ENCODE peak calls at places on chromosomes 13 and 19, in seven cellular contexts. Z, L, Y, G, K, D and T are unnamed samples.
A peak's percentile ranks its signal among the peaks of the same experiment; 100 is the strongest.

GRCh38 chr19:45477713-45478453 is 10.1 kb downstream of the FOSB start:
- DNase-seq in Z (no peak), L (no peak), Y (peak; percentile 64), G (no peak), K (no peak), D (peak; percentile 66), T (no peak)

GRCh38 chr19:29724102-29724641 is 9.1 kb upstream of the C19orf12 start:
- DNase-seq in Z (no peak), L (no peak), Y (peak; percentile 71), G (no peak), K (no peak), D (no peak), T (no peak)

GRCh38 chr13:33080962-33081655 is 64.9 kb downstream of the KL start:
- DNase-seq in Z (no peak), L (no peak), Y (no peak), G (no peak), K (no peak), D (no peak), T (no peak)

GRCh38 chr13:94327318-94327717 is 152.2 kb downstream of the DCT start:
- DNase-seq in Z (no peak), L (no peak), Y (no peak), G (no peak), K (no peak), D (no peak), T (no peak)

GRCh38 chr13:107322228-107322627 is 754.3 kb upstream of the ARGLU1 start:
- DNase-seq in Z (no peak), L (no peak), Y (no peak), G (no peak), K (no peak), D (peak; percentile 22), T (no peak)

GRCh38 chr19:50331187-50332013 is 2.2 kb upstream of the KCNC3 start:
- DNase-seq in Z (no peak), L (no peak), Y (peak; percentile 64), G (no peak), K (no peak), D (no peak), T (no peak)

GRCh38 chr19:44624840-44625354 is 11.5 kb downstream of the IGSF23 start:
- DNase-seq in Z (no peak), L (no peak), Y (no peak), G (no peak), K (no peak), D (no peak), T (no peak)

GRCh38 chr13:113466321-113466836 is 13.1 kb upstream of the ADPRHL1 start:
- DNase-seq in Z (no peak), L (no peak), Y (no peak), G (no peak), K (no peak), D (no peak), T (no peak)

GRCh38 chr19:6717441-6717971 is 2.9 kb downstream of the C3 start:
- DNase-seq in Z (no peak), L (no peak), Y (no peak), G (no peak), K (no peak), D (no peak), T (no peak)

GRCh38 chr13:105997436-105998232 is 537.8 kb downstream of the EFNB2 start:
- DNase-seq in Z (no peak), L (no peak), Y (no peak), G (no peak), K (no peak), D (no peak), T (no peak)

GRCh38 chr19:41565384-41565730 is 10.6 kb upstream of the CEACAM21 start:
- DNase-seq in Z (no peak), L (no peak), Y (no peak), G (no peak), K (no peak), D (no peak), T (no peak)

GRCh38 chr13:54486421-54487166 is 1458.0 kb downstream of the OLFM4 start:
- DNase-seq in Z (no peak), L (no peak), Y (no peak), G (no peak), K (no peak), D (no peak), T (no peak)

GRCh38 chr19:32168606-32169005 is 176.8 kb upstream of the ZNF507 start:
- DNase-seq in Z (no peak), L (no peak), Y (no peak), G (peak; percentile 31), K (no peak), D (no peak), T (no peak)

DNA sequence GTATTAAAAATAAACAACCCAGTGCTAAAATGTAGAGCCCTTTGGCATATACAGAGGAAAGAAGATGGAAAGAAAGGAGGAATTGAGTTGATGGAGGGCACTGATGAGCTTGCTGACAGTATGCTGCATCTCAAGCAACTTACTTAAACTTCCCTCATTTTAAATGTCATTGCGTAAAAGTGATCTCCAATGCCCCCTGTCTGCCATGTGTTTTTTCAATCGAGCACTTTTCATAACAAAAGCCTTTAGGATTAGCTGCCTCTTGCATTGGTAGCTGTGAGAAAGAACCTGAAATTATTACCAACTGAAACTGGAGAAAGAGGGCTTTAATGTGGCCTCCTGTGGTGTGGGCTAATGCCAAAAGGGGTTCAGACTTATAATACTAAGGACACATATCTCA is 541.6 kb downstream of the SUCLA2 start:
- DNase-seq in Z (no peak), L (no peak), Y (peak; percentile 38), G (no peak), K (no peak), D (no peak), T (no peak)
- TF ChIP-seq CTCF in Z (no peak), L (no peak), Y (peak; percentile 44), G (peak; percentile 58), K (no peak), D (no peak), T (peak; percentile 28)

DNA sequence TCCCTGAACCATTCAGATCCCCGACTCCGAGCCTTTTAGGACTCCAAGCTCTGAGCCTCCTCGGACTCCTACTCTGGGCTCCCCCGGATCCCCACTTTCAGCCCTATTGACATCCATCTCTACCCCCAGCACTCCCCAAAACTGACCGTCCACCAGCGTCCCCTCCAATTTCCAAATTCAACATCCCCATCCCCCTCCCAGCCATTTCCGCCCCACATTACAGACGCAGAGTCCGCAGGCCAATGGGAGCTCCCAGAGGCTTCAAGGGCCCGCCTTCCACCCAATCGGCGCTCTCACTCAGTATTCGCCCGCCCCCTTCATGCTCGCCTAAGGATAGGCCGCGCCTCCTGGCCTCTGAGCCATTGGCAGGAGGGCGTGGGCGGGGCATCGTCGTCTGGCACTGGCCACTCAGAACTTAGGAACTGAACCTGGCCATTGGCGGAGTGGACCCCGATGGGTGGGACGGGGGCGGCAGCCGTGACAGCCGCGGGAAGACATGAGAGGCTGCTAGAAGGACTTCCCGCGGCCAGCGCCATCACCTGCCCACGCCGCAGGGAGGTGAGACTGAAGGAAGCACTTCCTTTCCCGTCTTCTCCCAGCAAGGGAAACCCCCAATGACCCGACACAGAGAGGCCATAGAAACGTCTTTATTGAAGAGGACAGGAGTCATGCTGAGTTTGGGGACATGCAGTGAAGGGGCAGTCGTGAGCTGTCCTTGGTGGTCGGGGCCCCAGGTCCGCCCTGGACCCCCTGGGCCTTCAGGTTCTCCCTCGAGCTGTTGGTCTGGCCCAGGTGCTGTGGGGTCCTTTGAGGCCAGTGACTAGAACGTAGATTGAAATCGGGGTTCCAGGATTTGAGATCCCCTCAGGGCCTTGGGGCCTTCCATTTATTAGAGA is at the start of gene ALKBH6:
- DNase-seq in Z (peak; percentile 100), L (peak; percentile 100), Y (peak; percentile 100), G (peak; percentile 98), K (peak; percentile 100), D (peak; percentile 99), T (peak; percentile 94)
- TF ChIP-seq CTCF in Z (no peak), L (no peak), Y (peak; percentile 5), G (peak; percentile 40), K (no peak), D (no peak), T (no peak)

GRCh38 chr19:17211547-17212446 is 3.4 kb upstream of the USE1 start:
- DNase-seq in Z (no peak), L (no peak), Y (no peak), G (no peak), K (no peak), D (no peak), T (no peak)

GRCh38 chr19:17210296-17210695 is 4.9 kb upstream of the USE1 start:
- DNase-seq in Z (no peak), L (no peak), Y (no peak), G (no peak), K (no peak), D (no peak), T (no peak)

GRCh38 chr19:17206736-17207581 is 8.2 kb upstream of the USE1 start:
- DNase-seq in Z (no peak), L (no peak), Y (no peak), G (no peak), K (no peak), D (no peak), T (no peak)

GRCh38 chr19:17205237-17206140 is 9.7 kb upstream of the USE1 start:
- DNase-seq in Z (peak; percentile 84), L (peak; percentile 37), Y (peak; percentile 75), G (no peak), K (no peak), D (peak; percentile 38), T (no peak)

DNA sequence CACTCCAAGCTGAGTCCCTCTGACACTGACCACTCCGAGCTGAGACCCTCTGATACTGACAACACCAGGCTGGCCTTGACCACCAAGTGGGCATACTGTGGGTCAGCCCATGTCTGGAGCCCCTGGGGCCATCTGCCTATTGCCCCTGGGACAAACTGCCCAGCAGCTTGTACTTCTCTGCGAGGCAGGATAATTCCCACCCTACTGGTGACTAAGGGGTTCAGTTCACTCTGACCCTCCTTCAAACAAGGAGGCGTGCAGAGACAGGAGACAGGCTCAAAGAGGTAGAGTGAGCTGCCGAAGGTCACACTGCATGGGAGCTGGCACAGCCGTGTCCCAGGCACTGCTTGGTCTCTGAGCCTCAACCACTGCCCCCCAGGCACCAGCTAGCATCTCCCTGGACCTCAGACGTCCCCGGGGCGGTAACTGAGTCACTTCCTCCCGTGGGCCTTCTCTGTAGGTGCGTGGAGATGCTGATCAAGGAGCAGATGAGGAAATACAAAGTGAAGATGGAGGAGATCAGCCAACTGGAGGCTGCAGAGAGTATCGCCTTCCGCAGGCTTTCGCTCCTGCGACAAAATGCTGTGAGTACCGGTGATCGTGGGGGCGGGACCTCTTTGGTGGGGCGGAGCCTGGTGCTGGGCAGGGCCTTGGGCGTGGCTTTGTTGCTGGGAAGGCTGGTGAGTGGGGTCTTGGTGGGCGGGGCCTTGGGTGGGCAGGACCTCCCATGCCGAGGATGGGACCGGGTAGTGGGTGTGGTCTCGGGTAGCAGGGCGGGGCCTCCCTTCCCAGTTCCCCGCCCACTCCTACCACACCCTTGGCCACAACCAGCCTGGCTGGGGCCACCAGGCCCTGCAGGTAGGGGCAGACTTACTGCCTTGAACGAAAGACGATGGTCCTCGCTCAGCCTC is 5.8 kb upstream of the USE1 start:
- DNase-seq in Z (peak; percentile 30), L (no peak), Y (peak; percentile 93), G (no peak), K (no peak), D (peak; percentile 51), T (no peak)
- TF ChIP-seq CTCF in Z (no peak), L (no peak), Y (no peak), G (no peak), K (no peak), D (no peak), T (no peak)

GRCh38 chr19:34853369-34853768 is 73.3 kb upstream of the ZNF30 start:
- DNase-seq in Z (no peak), L (no peak), Y (no peak), G (no peak), K (no peak), D (no peak), T (no peak)

GRCh38 chr19:34847393-34847792 is 74.4 kb upstream of the ZNF599 start:
- DNase-seq in Z (peak; percentile 11), L (no peak), Y (no peak), G (no peak), K (no peak), D (no peak), T (no peak)

GRCh38 chr19:34856052-34856451 is 70.7 kb upstream of the ZNF30 start:
- DNase-seq in Z (no peak), L (no peak), Y (no peak), G (no peak), K (no peak), D (no peak), T (no peak)

GRCh38 chr19:34851277-34851804 is 75.4 kb upstream of the ZNF30 start:
- DNase-seq in Z (no peak), L (no peak), Y (no peak), G (no peak), K (no peak), D (peak; percentile 16), T (no peak)
- TF ChIP-seq CTCF in Z (no peak), L (no peak), Y (no peak), G (no peak), K (no peak), D (no peak), T (no peak)